ENCODE peak calls at places on chromosomes 2 and 18, in six cellular contexts. U is NCI-H460; D is iris pigment epithelial cell; T is HFFc6; E is activated CD4-positive, alpha-beta T cell treated with anti-CD3 and anti-CD28 coated beads for 24 hours; Q is EL. V is an unnamed sample.

GRCh38 chr2:44793322-44793870 is 148.1 kb upstream of the SIX3 start:
- DNase-seq in U (peak; percentile 7), D (peak; percentile 39), T (peak; percentile 8), E (no peak), Q (peak; percentile 30), V (no peak)

GRCh38 chr2:20615466-20616241 is 35.2 kb downstream of the HS1BP3 start:
- DNase-seq in U (no peak), D (no peak), T (no peak), E (no peak), Q (no peak), V (peak; percentile 76)

GRCh38 chr2:230085201-230085600 is 16.5 kb upstream of the SLC16A14 start:
- DNase-seq in U (peak; percentile 37), D (no peak), T (no peak), E (no peak), Q (no peak), V (no peak)

GRCh38 chr2:235937092-235937491 is 231.1 kb downstream of the GBX2 start:
- DNase-seq in U (no peak), D (no peak), T (no peak), E (no peak), Q (no peak), V (no peak)

GRCh38 chr2:173048901-173049661 is 26.6 kb upstream of the MAP3K20 start:
- DNase-seq in U (peak; percentile 93), D (peak; percentile 99), T (peak; percentile 98), E (peak; percentile 17), Q (peak; percentile 94), V (peak; percentile 77)

GRCh38 chr2:207055254-207055653 is 110.5 kb downstream of the KLF7 start:
- DNase-seq in U (no peak), D (no peak), T (no peak), E (no peak), Q (no peak), V (no peak)

GRCh38 chr2:48946444-48947048 is 191.0 kb upstream of the LHCGR start:
- DNase-seq in U (peak; percentile 60), D (peak; percentile 35), T (peak; percentile 33), E (peak; percentile 2), Q (peak; percentile 41), V (no peak)

GRCh38 chr2:86383844-86384243 is 46.4 kb upstream of the REEP1 start:
- DNase-seq in U (no peak), D (peak; percentile 90), T (peak; percentile 47), E (no peak), Q (peak; percentile 62), V (no peak)

GRCh38 chr2:203646266-203646864 is 60.1 kb upstream of the CD28 start:
- DNase-seq in U (no peak), D (no peak), T (no peak), E (no peak), Q (no peak), V (no peak)

GRCh38 chr2:132522901-132523300 is 106.3 kb downstream of the GPR39 start:
- DNase-seq in U (no peak), D (no peak), T (no peak), E (no peak), Q (no peak), V (no peak)

GRCh38 chr2:168254158-168254935 is 7.0 kb upstream of the STK39 start:
- DNase-seq in U (no peak), D (peak; percentile 50), T (peak; percentile 70), E (no peak), Q (peak; percentile 85), V (no peak)

GRCh38 chr18:48786621-48787522 is 163.9 kb downstream of the SMAD7 start:
- DNase-seq in U (no peak), D (no peak), T (no peak), E (no peak), Q (no peak), V (peak; percentile 59)

GRCh38 chr2:229849073-229849472 is 72.7 kb downstream of the TRIP12 start:
- DNase-seq in U (no peak), D (no peak), T (no peak), E (no peak), Q (no peak), V (no peak)

GRCh38 chr2:206955253-206955652 is 15.9 kb downstream of the CPO start:
- DNase-seq in U (no peak), D (peak; percentile 18), T (no peak), E (no peak), Q (no peak), V (no peak)

GRCh38 chr2:30122362-30122761 is 24.4 kb upstream of the YPEL5 start:
- DNase-seq in U (no peak), D (no peak), T (no peak), E (no peak), Q (no peak), V (no peak)

GRCh38 chr18:54444309-54444914 is 86.7 kb downstream of the C18orf54 start:
- DNase-seq in U (peak; percentile 56), D (peak; percentile 74), T (peak; percentile 51), E (peak; percentile 11), Q (peak; percentile 54), V (no peak)

GRCh38 chr2:195837987-195838386 is 181.0 kb downstream of the SLC39A10 start:
- DNase-seq in U (no peak), D (peak; percentile 56), T (no peak), E (no peak), Q (no peak), V (no peak)

GRCh38 chr2:43453771-43454170 is 142.1 kb downstream of the THADA start:
- DNase-seq in U (no peak), D (no peak), T (no peak), E (no peak), Q (no peak), V (no peak)

GRCh38 chr18:54327818-54328217 is 29.8 kb downstream of the STARD6 start:
- DNase-seq in U (no peak), D (peak; percentile 18), T (no peak), E (no peak), Q (peak; percentile 3), V (no peak)

GRCh38 chr2:150485114-150485870 is 2.2 kb downstream of the RND3 start:
- DNase-seq in U (no peak), D (peak; percentile 72), T (peak; percentile 76), E (no peak), Q (peak; percentile 65), V (peak; percentile 95)

GRCh38 chr2:28649481-28650260 is 102.0 kb upstream of the PPP1CB start:
- DNase-seq in U (no peak), D (peak; percentile 68), T (peak; percentile 17), E (no peak), Q (peak; percentile 66), V (no peak)

GRCh38 chr2:44941551-44942234 is at the start of gene SIX3:
- DNase-seq in U (peak; percentile 36), D (peak; percentile 56), T (no peak), E (peak; percentile 27), Q (peak; percentile 36), V (peak; percentile 67)

GRCh38 chr2:176518823-176519222 is 249.6 kb downstream of the MTX2 start:
- DNase-seq in U (no peak), D (no peak), T (peak; percentile 17), E (no peak), Q (peak; percentile 26), V (no peak)

GRCh38 chr2:209422191-209422754 is 1.6 kb upstream of the MAP2 start:
- DNase-seq in U (no peak), D (no peak), T (no peak), E (no peak), Q (no peak), V (peak; percentile 26)

GRCh38 chr18:77433076-77433475 is 183.4 kb downstream of the GALR1 start:
- DNase-seq in U (no peak), D (no peak), T (no peak), E (no peak), Q (no peak), V (no peak)

GRCh38 chr2:17901246-17901645 is 22.8 kb downstream of the KCNS3 start:
- DNase-seq in U (no peak), D (no peak), T (no peak), E (no peak), Q (no peak), V (no peak)

GRCh38 chr18:45730832-45731545 is 7.0 kb downstream of the SLC14A1 start:
- DNase-seq in U (no peak), D (peak; percentile 91), T (peak; percentile 68), E (no peak), Q (peak; percentile 61), V (no peak)

GRCh38 chr2:33893801-33894200 is 294.7 kb upstream of the FAM98A start:
- DNase-seq in U (no peak), D (no peak), T (no peak), E (no peak), Q (no peak), V (no peak)

GRCh38 chr18:35352283-35352682 is 8.1 kb upstream of the ZNF24 start:
- DNase-seq in U (no peak), D (no peak), T (no peak), E (no peak), Q (no peak), V (no peak)

GRCh38 chr2:191245046-191245868 is at the start of gene MYO1B:
- DNase-seq in U (peak; percentile 76), D (peak; percentile 78), T (peak; percentile 45), E (peak; percentile 52), Q (peak; percentile 86), V (peak; percentile 90)

GRCh38 chr2:233453916-233454315 is 99.6 kb downstream of the DGKD start:
- DNase-seq in U (no peak), D (no peak), T (no peak), E (no peak), Q (no peak), V (peak; percentile 36)

GRCh38 chr2:170488807-170489206 is 226.3 kb upstream of the SP5 start:
- DNase-seq in U (no peak), D (no peak), T (no peak), E (no peak), Q (no peak), V (no peak)

V was measured in kidney.